ENCODE peak calls at places on chromosomes 5 and 9, in eight cellular contexts. One of them, this sample, is unnamed.

GRCh38 chr9:33285502-33285901 is 4.8 kb upstream of the NFX1 start:
- DNase-seq in fibroblast of mammary gland: no peak
- DNase-seq in mesothelial cell of epicardium: no peak
- DNase-seq in esophagus squamous epithelium: no peak
- DNase-seq in adrenal gland: no peak
- DNase-seq in dorsolateral prefrontal cortex: no peak
- DNase-seq in epithelial cell of proximal tubule: no peak
- DNase-seq in BE2C: no peak
- DNase-seq in this sample: no peak

GRCh38 chr5:111223086-111223789 is 946 bp upstream of the CAMK4 start:
- DNase-seq in adrenal gland: no peak
- DNase-seq in epithelial cell of proximal tubule: no peak
- DNase-seq in dorsolateral prefrontal cortex: no peak
- DNase-seq in BE2C: no peak
- DNase-seq in mesothelial cell of epicardium: no peak
- DNase-seq in esophagus squamous epithelium: no peak
- DNase-seq in fibroblast of mammary gland: no peak
- DNase-seq in this sample: no peak

GRCh38 chr5:39199335-39199734 is 20.0 kb downstream of the FYB1 start:
- DNase-seq in mesothelial cell of epicardium: no peak
- DNase-seq in esophagus squamous epithelium: no peak
- DNase-seq in epithelial cell of proximal tubule: no peak
- DNase-seq in adrenal gland: no peak
- DNase-seq in BE2C: no peak
- DNase-seq in fibroblast of mammary gland: no peak
- DNase-seq in dorsolateral prefrontal cortex: no peak
- DNase-seq in this sample: no peak

GRCh38 chr5:17289681-17290619 is 72.5 kb downstream of the BASP1 start:
- DNase-seq in mesothelial cell of epicardium: no peak
- DNase-seq in esophagus squamous epithelium: no peak
- DNase-seq in BE2C: no peak
- DNase-seq in adrenal gland: no peak
- DNase-seq in epithelial cell of proximal tubule: no peak
- DNase-seq in fibroblast of mammary gland: no peak
- DNase-seq in dorsolateral prefrontal cortex: no peak
- DNase-seq in this sample: no peak

GRCh38 chr5:150538007-150538917 is 30.3 kb downstream of the NDST1 start:
- DNase-seq in epithelial cell of proximal tubule: no peak
- DNase-seq in esophagus squamous epithelium: no peak
- DNase-seq in BE2C: no peak
- DNase-seq in mesothelial cell of epicardium: no peak
- DNase-seq in adrenal gland: no peak
- DNase-seq in dorsolateral prefrontal cortex: no peak
- DNase-seq in fibroblast of mammary gland: peak; percentile 77
- DNase-seq in this sample: no peak

GRCh38 chr5:22470408-22470807 is 382.7 kb downstream of the CDH12 start:
- DNase-seq in esophagus squamous epithelium: no peak
- DNase-seq in adrenal gland: no peak
- DNase-seq in BE2C: no peak
- DNase-seq in dorsolateral prefrontal cortex: no peak
- DNase-seq in mesothelial cell of epicardium: no peak
- DNase-seq in epithelial cell of proximal tubule: no peak
- DNase-seq in fibroblast of mammary gland: no peak
- DNase-seq in this sample: no peak

GRCh38 chr5:168679515-168679920 is 100.3 kb upstream of the PANK3 start:
- DNase-seq in dorsolateral prefrontal cortex: peak; percentile 82
- DNase-seq in adrenal gland: peak; percentile 75
- DNase-seq in fibroblast of mammary gland: peak; percentile 73
- DNase-seq in BE2C: peak; percentile 84
- DNase-seq in epithelial cell of proximal tubule: no peak
- DNase-seq in esophagus squamous epithelium: no peak
- DNase-seq in mesothelial cell of epicardium: peak; percentile 49
- DNase-seq in this sample: peak; percentile 72

GRCh38 chr9:20552874-20553624 is 69.2 kb downstream of the MLLT3 start:
- DNase-seq in epithelial cell of proximal tubule: no peak
- DNase-seq in fibroblast of mammary gland: peak; percentile 24
- DNase-seq in adrenal gland: no peak
- DNase-seq in BE2C: no peak
- DNase-seq in mesothelial cell of epicardium: no peak
- DNase-seq in esophagus squamous epithelium: no peak
- DNase-seq in dorsolateral prefrontal cortex: no peak
- DNase-seq in this sample: no peak

GRCh38 chr9:16012621-16013020 is 459.8 kb downstream of the CCDC171 start:
- DNase-seq in epithelial cell of proximal tubule: no peak
- DNase-seq in adrenal gland: no peak
- DNase-seq in esophagus squamous epithelium: no peak
- DNase-seq in BE2C: no peak
- DNase-seq in dorsolateral prefrontal cortex: no peak
- DNase-seq in mesothelial cell of epicardium: no peak
- DNase-seq in fibroblast of mammary gland: peak; percentile 77
- DNase-seq in this sample: no peak

GRCh38 chr5:132491368-132492364 is 1.1 kb upstream of the IRF1 start:
- DNase-seq in epithelial cell of proximal tubule: no peak
- DNase-seq in fibroblast of mammary gland: no peak
- DNase-seq in esophagus squamous epithelium: no peak
- DNase-seq in adrenal gland: no peak
- DNase-seq in mesothelial cell of epicardium: no peak
- DNase-seq in BE2C: no peak
- DNase-seq in dorsolateral prefrontal cortex: peak; percentile 38
- DNase-seq in this sample: no peak

GRCh38 chr9:35522189-35522588 is 32.3 kb downstream of the RUSC2 start:
- DNase-seq in mesothelial cell of epicardium: no peak
- DNase-seq in BE2C: no peak
- DNase-seq in adrenal gland: no peak
- DNase-seq in esophagus squamous epithelium: no peak
- DNase-seq in dorsolateral prefrontal cortex: no peak
- DNase-seq in epithelial cell of proximal tubule: no peak
- DNase-seq in fibroblast of mammary gland: no peak
- DNase-seq in this sample: no peak

GRCh38 chr9:131464354-131465000 is 38.2 kb upstream of the POMT1 start:
- DNase-seq in adrenal gland: no peak
- DNase-seq in esophagus squamous epithelium: no peak
- DNase-seq in epithelial cell of proximal tubule: no peak
- DNase-seq in mesothelial cell of epicardium: no peak
- DNase-seq in BE2C: no peak
- DNase-seq in dorsolateral prefrontal cortex: no peak
- DNase-seq in fibroblast of mammary gland: no peak
- DNase-seq in this sample: no peak

GRCh38 chr9:137494104-137494544 is 35.0 kb upstream of the NSMF start:
- DNase-seq in mesothelial cell of epicardium: no peak
- DNase-seq in epithelial cell of proximal tubule: no peak
- DNase-seq in adrenal gland: no peak
- DNase-seq in esophagus squamous epithelium: no peak
- DNase-seq in BE2C: no peak
- DNase-seq in dorsolateral prefrontal cortex: no peak
- DNase-seq in fibroblast of mammary gland: no peak
- DNase-seq in this sample: no peak

GRCh38 chr9:115850548-115851304 is 302.9 kb upstream of the PAPPA start:
- DNase-seq in epithelial cell of proximal tubule: peak; percentile 22
- DNase-seq in adrenal gland: no peak
- DNase-seq in esophagus squamous epithelium: no peak
- DNase-seq in fibroblast of mammary gland: peak; percentile 94
- DNase-seq in BE2C: no peak
- DNase-seq in mesothelial cell of epicardium: no peak
- DNase-seq in dorsolateral prefrontal cortex: no peak
- DNase-seq in this sample: no peak

GRCh38 chr9:8020161-8020560 is 220.6 kb upstream of the DMAC1 start:
- DNase-seq in fibroblast of mammary gland: no peak
- DNase-seq in BE2C: no peak
- DNase-seq in mesothelial cell of epicardium: no peak
- DNase-seq in esophagus squamous epithelium: no peak
- DNase-seq in epithelial cell of proximal tubule: no peak
- DNase-seq in adrenal gland: no peak
- DNase-seq in dorsolateral prefrontal cortex: no peak
- DNase-seq in this sample: no peak

GRCh38 chr5:145521523-145521922 is 313.6 kb downstream of the PRELID2 start:
- DNase-seq in mesothelial cell of epicardium: no peak
- DNase-seq in fibroblast of mammary gland: no peak
- DNase-seq in dorsolateral prefrontal cortex: no peak
- DNase-seq in esophagus squamous epithelium: no peak
- DNase-seq in epithelial cell of proximal tubule: no peak
- DNase-seq in BE2C: no peak
- DNase-seq in adrenal gland: no peak
- DNase-seq in this sample: no peak

DNA sequence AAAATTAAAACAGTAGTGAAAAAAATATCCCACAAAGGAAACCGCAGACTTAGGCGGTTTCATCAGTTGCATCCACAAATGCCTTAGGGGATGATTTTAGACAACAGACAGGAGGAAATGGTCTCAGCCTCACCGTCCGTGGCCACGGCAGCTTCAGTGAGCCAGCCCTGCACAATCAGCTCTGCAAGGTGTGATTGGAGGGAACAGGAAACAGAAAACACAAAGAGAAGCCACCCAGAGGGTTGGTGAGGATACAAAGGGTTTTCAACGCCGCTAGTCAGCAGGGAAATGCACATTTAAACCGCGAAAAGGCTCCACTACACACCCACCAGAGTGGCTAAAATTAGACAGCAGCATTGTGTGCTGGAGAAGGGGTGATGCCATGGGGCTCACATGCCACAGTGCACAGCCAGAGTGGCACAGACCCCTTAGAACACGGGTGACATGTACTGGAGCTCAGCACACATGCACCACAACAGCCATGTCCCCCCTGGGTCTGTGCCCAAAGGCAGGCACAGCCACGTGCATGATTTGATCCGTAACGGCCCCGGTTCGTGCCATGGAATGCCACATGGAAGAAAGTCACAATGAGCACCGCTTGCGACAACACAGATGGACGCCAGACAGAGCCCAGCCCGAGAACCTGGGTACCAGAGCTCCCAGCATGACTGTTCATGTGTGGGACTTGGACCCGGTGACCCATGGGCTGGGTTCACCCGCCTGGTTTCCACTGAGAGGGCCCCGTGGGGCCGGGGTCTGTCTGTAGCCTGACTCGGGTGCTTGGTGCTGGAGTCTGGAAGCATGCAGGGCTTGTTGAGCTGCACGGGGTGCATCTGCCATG is 18.3 kb upstream of the TERT start:
- DNase-seq in adrenal gland: no peak
- DNase-seq in dorsolateral prefrontal cortex: no peak
- DNase-seq in BE2C: peak; percentile 7
- DNase-seq in esophagus squamous epithelium: no peak
- DNase-seq in mesothelial cell of epicardium: no peak
- DNase-seq in epithelial cell of proximal tubule: no peak
- DNase-seq in fibroblast of mammary gland: no peak
- DNase-seq in this sample: no peak
- TF ChIP-seq CTCF in adrenal gland: no peak
- TF ChIP-seq CTCF in dorsolateral prefrontal cortex: no peak
- TF ChIP-seq CTCF in BE2C: no peak
- TF ChIP-seq CTCF in esophagus squamous epithelium: no peak
- TF ChIP-seq CTCF in mesothelial cell of epicardium: no peak
- TF ChIP-seq CTCF in epithelial cell of proximal tubule: no peak
- TF ChIP-seq CTCF in fibroblast of mammary gland: no peak
- TF ChIP-seq CTCF in this sample: no peak

DNA sequence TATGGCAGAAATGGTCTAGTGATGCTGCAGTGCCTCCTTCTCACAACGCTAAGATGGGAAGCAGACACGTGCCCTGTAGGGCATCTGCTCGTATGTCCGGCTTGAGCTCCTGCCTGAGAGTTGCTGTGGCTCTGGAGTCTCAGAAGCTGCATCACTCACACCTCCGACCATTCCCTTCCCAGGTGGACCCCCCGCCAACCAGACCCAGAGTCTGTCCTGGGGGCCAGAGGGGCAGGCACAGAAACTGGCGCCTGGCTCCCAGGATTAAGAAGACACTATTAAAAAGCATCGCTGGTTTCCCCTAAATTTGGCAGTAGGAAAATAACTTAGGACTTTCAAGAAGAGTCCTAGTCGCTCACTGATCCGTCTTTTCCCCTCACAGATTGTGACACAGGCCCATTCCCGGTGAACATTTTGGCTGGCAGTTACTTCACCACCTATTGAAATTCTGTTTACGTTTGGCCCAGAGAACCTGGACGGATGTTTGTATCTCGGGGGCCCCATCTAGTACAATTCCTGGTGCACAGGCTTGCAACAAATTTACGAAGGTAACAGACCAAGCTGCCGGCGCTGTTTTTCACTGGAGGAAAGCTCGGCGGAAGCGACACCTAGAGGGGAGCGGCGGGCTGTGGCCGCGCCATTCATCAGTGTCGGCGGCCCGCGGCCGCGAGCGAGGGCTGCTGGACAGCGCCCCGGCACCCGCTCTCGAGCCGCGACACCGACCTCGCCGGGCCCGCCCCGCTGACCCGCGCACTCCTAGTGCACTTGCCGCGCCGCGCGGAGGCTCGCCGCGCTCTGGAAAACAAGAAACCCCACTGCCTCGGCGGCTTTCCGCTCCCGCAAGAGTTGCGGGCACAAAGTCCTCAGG is 1.6 kb downstream of the FSTL4 start:
- DNase-seq in fibroblast of mammary gland: peak; percentile 13
- DNase-seq in dorsolateral prefrontal cortex: peak; percentile 74
- DNase-seq in adrenal gland: peak; percentile 64
- DNase-seq in epithelial cell of proximal tubule: no peak
- DNase-seq in mesothelial cell of epicardium: peak; percentile 37
- DNase-seq in BE2C: peak; percentile 68
- DNase-seq in esophagus squamous epithelium: no peak
- DNase-seq in this sample: peak; percentile 70
- TF ChIP-seq CTCF in fibroblast of mammary gland: peak; percentile 20
- TF ChIP-seq CTCF in dorsolateral prefrontal cortex: peak; percentile 59
- TF ChIP-seq CTCF in adrenal gland: peak; percentile 29
- TF ChIP-seq CTCF in epithelial cell of proximal tubule: peak; percentile 57
- TF ChIP-seq CTCF in mesothelial cell of epicardium: no peak
- TF ChIP-seq CTCF in BE2C: peak; percentile 60
- TF ChIP-seq CTCF in esophagus squamous epithelium: peak; percentile 49
- TF ChIP-seq CTCF in this sample: peak; percentile 67

DNA sequence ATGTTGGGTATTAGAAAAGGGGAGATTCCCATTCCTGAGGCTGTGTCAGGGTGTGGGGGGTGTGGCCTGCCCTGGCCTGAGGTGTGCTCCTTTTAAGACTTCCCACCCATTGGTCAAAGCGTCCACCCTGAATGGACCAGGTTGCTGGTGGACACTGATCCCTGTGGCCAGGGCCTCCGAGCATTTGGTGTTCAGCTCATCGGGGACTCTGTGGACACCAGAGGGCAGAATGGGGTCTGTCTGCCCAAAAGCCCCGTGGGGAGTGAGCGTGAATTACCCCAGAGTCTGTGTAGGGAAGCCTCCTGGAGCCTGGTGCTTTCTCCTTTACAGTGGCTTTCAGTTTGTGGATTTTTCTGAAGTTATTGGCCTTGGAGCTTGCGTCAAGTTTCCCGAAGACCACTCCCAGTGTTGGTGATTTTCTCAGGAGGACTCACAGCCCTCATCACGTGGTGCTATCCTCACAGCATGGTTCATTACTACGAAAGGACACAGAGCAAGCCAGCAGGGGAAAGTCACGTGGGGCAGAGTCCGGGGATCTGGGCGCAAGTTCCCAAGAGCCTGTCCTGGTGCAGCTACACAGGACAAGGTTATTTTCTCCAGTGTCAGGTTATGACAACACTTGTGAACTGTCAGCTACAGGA is 55.5 kb downstream of the TENT4A start:
- DNase-seq in mesothelial cell of epicardium: no peak
- DNase-seq in esophagus squamous epithelium: no peak
- DNase-seq in dorsolateral prefrontal cortex: no peak
- DNase-seq in epithelial cell of proximal tubule: no peak
- DNase-seq in BE2C: no peak
- DNase-seq in adrenal gland: no peak
- DNase-seq in fibroblast of mammary gland: no peak
- DNase-seq in this sample: no peak
- TF ChIP-seq CTCF in mesothelial cell of epicardium: no peak
- TF ChIP-seq CTCF in esophagus squamous epithelium: no peak
- TF ChIP-seq CTCF in dorsolateral prefrontal cortex: no peak
- TF ChIP-seq CTCF in epithelial cell of proximal tubule: no peak
- TF ChIP-seq CTCF in BE2C: peak; percentile 29
- TF ChIP-seq CTCF in adrenal gland: no peak
- TF ChIP-seq CTCF in fibroblast of mammary gland: no peak
- TF ChIP-seq CTCF in this sample: no peak

GRCh38 chr5:154967419-154968024 is 26.6 kb downstream of the MRPL22 start:
- DNase-seq in BE2C: peak; percentile 15
- DNase-seq in adrenal gland: no peak
- DNase-seq in mesothelial cell of epicardium: no peak
- DNase-seq in dorsolateral prefrontal cortex: no peak
- DNase-seq in epithelial cell of proximal tubule: no peak
- DNase-seq in fibroblast of mammary gland: peak; percentile 15
- DNase-seq in esophagus squamous epithelium: no peak
- DNase-seq in this sample: no peak
- TF ChIP-seq CTCF in BE2C: peak; percentile 66
- TF ChIP-seq CTCF in adrenal gland: no peak
- TF ChIP-seq CTCF in mesothelial cell of epicardium: peak; percentile 53
- TF ChIP-seq CTCF in dorsolateral prefrontal cortex: peak; percentile 61
- TF ChIP-seq CTCF in epithelial cell of proximal tubule: peak; percentile 70
- TF ChIP-seq CTCF in fibroblast of mammary gland: peak; percentile 58
- TF ChIP-seq CTCF in esophagus squamous epithelium: peak; percentile 16
- TF ChIP-seq CTCF in this sample: peak; percentile 65

This sample was measured in progenitor cell of endocrine pancreas.